ENCODE peak calls at places on chromosome 11, in nine cellular contexts. B, H, Q, E, P, K, R, Z and T are unnamed samples.

GRCh38 chr11:67731583-67731982 is 57.2 kb upstream of the ALDH3B2 start:
- DNase-seq in B (no peak), H (no peak), Q (no peak), E (no peak), P (peak), K (no peak), R (no peak), Z (no peak), T (no peak)

GRCh38 chr11:77361184-77361583 is 59.7 kb upstream of the GDPD4 start:
- DNase-seq in B (peak), H (no peak), Q (no peak), E (no peak), P (peak), K (peak), R (peak), Z (no peak), T (no peak)

GRCh38 chr11:105589346-105589745 is 20.5 kb upstream of the GRIA4 start:
- DNase-seq in B (no peak), H (no peak), Q (no peak), E (no peak), P (no peak), K (peak), R (no peak), Z (no peak), T (no peak)

GRCh38 chr11:82458777-82459176 is 274.9 kb downstream of the FAM181B start:
- DNase-seq in B (no peak), H (no peak), Q (no peak), E (no peak), P (no peak), K (no peak), R (no peak), Z (no peak), T (no peak)

GRCh38 chr11:117826832-117827231 is 2.3 kb upstream of the FXYD2 start:
- DNase-seq in B (no peak), H (no peak), Q (no peak), E (no peak), P (no peak), K (peak), R (no peak), Z (no peak), T (no peak)

GRCh38 chr11:126751242-126751641 is 249.3 kb downstream of the KIRREL3 start:
- DNase-seq in B (no peak), H (no peak), Q (no peak), E (no peak), P (no peak), K (no peak), R (no peak), Z (no peak), T (no peak)

GRCh38 chr11:73259406-73260126 is 12.6 kb upstream of the P2RY6 start:
- DNase-seq in B (no peak), H (no peak), Q (no peak), E (no peak), P (no peak), K (no peak), R (no peak), Z (no peak), T (no peak)

GRCh38 chr11:69663326-69663725 is 11.8 kb downstream of the LTO1 start:
- DNase-seq in B (no peak), H (no peak), Q (no peak), E (no peak), P (no peak), K (no peak), R (no peak), Z (no peak), T (no peak)

GRCh38 chr11:117441146-117441975 is 113.7 kb downstream of the CEP164 start:
- DNase-seq in B (no peak), H (no peak), Q (no peak), E (no peak), P (no peak), K (no peak), R (no peak), Z (no peak), T (no peak)

GRCh38 chr11:17471501-17471900 is 5.1 kb downstream of the ABCC8 start:
- DNase-seq in B (no peak), H (no peak), Q (no peak), E (no peak), P (no peak), K (no peak), R (no peak), Z (no peak), T (no peak)

GRCh38 chr11:18203723-18204122 is 31.1 kb downstream of the MRGPRX4 start:
- DNase-seq in B (peak), H (no peak), Q (no peak), E (no peak), P (peak), K (no peak), R (no peak), Z (no peak), T (no peak)

GRCh38 chr11:34830648-34831047 is 85.5 kb downstream of the APIP start:
- DNase-seq in B (no peak), H (no peak), Q (no peak), E (no peak), P (no peak), K (no peak), R (no peak), Z (no peak), T (no peak)

GRCh38 chr11:114524122-114524521 is 35.6 kb downstream of the NXPE1 start:
- DNase-seq in B (no peak), H (no peak), Q (no peak), E (no peak), P (no peak), K (no peak), R (no peak), Z (no peak), T (no peak)

GRCh38 chr11:14645247-14645912 is 1.8 kb downstream of the PDE3B start:
- DNase-seq in B (peak), H (no peak), Q (no peak), E (no peak), P (peak), K (no peak), R (no peak), Z (no peak), T (no peak)

GRCh38 chr11:1060410-1060809 is 14.3 kb upstream of the MUC2 start:
- DNase-seq in B (no peak), H (no peak), Q (peak), E (no peak), P (no peak), K (no peak), R (no peak), Z (no peak), T (no peak)

GRCh38 chr11:86551693-86552092 is 120.7 kb downstream of the ME3 start:
- DNase-seq in B (no peak), H (no peak), Q (peak), E (no peak), P (no peak), K (peak), R (no peak), Z (no peak), T (no peak)

GRCh38 chr11:85475637-85476517 is 151.3 kb downstream of the DLG2 start:
- DNase-seq in B (no peak), H (no peak), Q (no peak), E (no peak), P (no peak), K (no peak), R (no peak), Z (no peak), T (no peak)

GRCh38 chr11:16827139-16827538 is 88.7 kb downstream of the C11orf58 start:
- DNase-seq in B (no peak), H (no peak), Q (no peak), E (no peak), P (no peak), K (no peak), R (no peak), Z (no peak), T (no peak)

GRCh38 chr11:102680945-102681344 is 24.6 kb downstream of the MMP27 start:
- DNase-seq in B (peak), H (no peak), Q (no peak), E (no peak), P (no peak), K (no peak), R (peak), Z (no peak), T (no peak)

GRCh38 chr11:120974980-120975379 is 48.9 kb upstream of the TBCEL start:
- DNase-seq in B (no peak), H (no peak), Q (no peak), E (no peak), P (no peak), K (no peak), R (no peak), Z (no peak), T (no peak)

GRCh38 chr11:120717042-120717441 is 205.5 kb downstream of the GRIK4 start:
- DNase-seq in B (no peak), H (no peak), Q (no peak), E (no peak), P (no peak), K (no peak), R (no peak), Z (no peak), T (no peak)

GRCh38 chr11:9662273-9662672 is 1.6 kb upstream of the SWAP70 start:
- DNase-seq in B (no peak), H (no peak), Q (no peak), E (no peak), P (no peak), K (peak), R (no peak), Z (no peak), T (peak)